ENCODE peak calls at places on chromosome 12, in eight cellular contexts. L, E, R, K, G, M, O and P are unnamed samples.
A peak's percentile ranks its signal among the peaks of the same experiment; 100 is the strongest.

GRCh38 chr12:69580074-69580473 is 5.2 kb upstream of the CCT2 start:
- DNase-seq in E (no peak), M (no peak), L (no peak), R (no peak), O (no peak), K (no peak), G (no peak), P (no peak)

GRCh38 chr12:108647199-108647935 is 13.7 kb upstream of the SELPLG start:
- DNase-seq in K (no peak), M (no peak), G (no peak), L (no peak), R (no peak), E (no peak), O (no peak), P (no peak)

GRCh38 chr12:43812926-43813325 is 6.8 kb upstream of the TWF1 start:
- DNase-seq in L (no peak), G (peak; percentile 80), O (no peak), M (no peak), R (no peak), E (no peak), K (no peak), P (no peak)

GRCh38 chr12:28218875-28219274 is 28.6 kb downstream of the CCDC91 start:
- DNase-seq in M (no peak), O (no peak), K (no peak), R (no peak), E (no peak), G (no peak), L (no peak), P (no peak)

GRCh38 chr12:2544213-2544612 is 250.6 kb upstream of the FKBP4 start:
- DNase-seq in G (no peak), E (no peak), M (no peak), R (peak; percentile 6), K (no peak), O (no peak), L (no peak), P (no peak)

GRCh38 chr12:104669851-104670337 is 213.1 kb downstream of the CHST11 start:
- DNase-seq in E (peak; percentile 40), R (peak; percentile 78), L (peak; percentile 9), O (no peak), M (no peak), G (no peak), K (peak; percentile 73), P (peak; percentile 43)

GRCh38 chr12:12985817-12986408 is 14.2 kb downstream of the HEBP1 start:
- DNase-seq in E (no peak), G (no peak), R (no peak), O (peak; percentile 30), K (no peak), L (no peak), M (no peak), P (no peak)

GRCh38 chr12:47835017-47835830 is 15.5 kb upstream of the HDAC7 start:
- DNase-seq in R (no peak), E (no peak), M (no peak), L (no peak), O (no peak), G (no peak), K (no peak), P (peak; percentile 33)

GRCh38 chr12:67052981-67053380 is 216.2 kb upstream of the CAND1 start:
- DNase-seq in E (no peak), R (no peak), M (no peak), G (no peak), O (no peak), L (no peak), K (no peak), P (no peak)

GRCh38 chr12:58030566-58031279 is 89.4 kb downstream of the ATP23 start:
- DNase-seq in K (no peak), M (no peak), G (peak; percentile 97), O (no peak), E (no peak), R (no peak), L (no peak), P (no peak)

GRCh38 chr12:54560374-54560858 is 11.0 kb downstream of the PDE1B start:
- DNase-seq in E (peak; percentile 97), G (peak; percentile 9), R (peak; percentile 95), O (peak; percentile 91), M (peak; percentile 98), K (peak; percentile 97), L (peak; percentile 77), P (peak; percentile 95)

GRCh38 chr12:26198742-26199141 is 3.4 kb downstream of the SSPN start:
- DNase-seq in M (peak; percentile 81), G (peak; percentile 51), E (peak; percentile 42), L (no peak), R (no peak), O (peak; percentile 29), K (no peak), P (peak; percentile 58)

GRCh38 chr12:77032406-77032805 is 33.0 kb downstream of the E2F7 start:
- DNase-seq in O (no peak), E (no peak), M (no peak), L (no peak), K (no peak), R (no peak), G (peak; percentile 90), P (no peak)

GRCh38 chr12:131077931-131078391 is 124.3 kb downstream of the ADGRD1 start:
- DNase-seq in M (peak; percentile 52), G (no peak), E (peak; percentile 17), O (no peak), K (no peak), R (no peak), L (no peak), P (no peak)

GRCh38 chr12:47265391-47265790 is 185.6 kb upstream of the AMIGO2 start:
- DNase-seq in K (no peak), G (no peak), E (no peak), L (no peak), O (no peak), M (no peak), R (no peak), P (no peak)

GRCh38 chr12:31491819-31492598 is 98.9 kb downstream of the DENND5B start:
- DNase-seq in O (no peak), K (no peak), R (no peak), M (no peak), E (no peak), G (peak; percentile 84), L (no peak), P (no peak)

GRCh38 chr12:75438052-75438754 is 42.4 kb upstream of the GLIPR1 start:
- DNase-seq in L (no peak), R (no peak), G (peak; percentile 32), M (no peak), E (peak; percentile 22), K (no peak), O (no peak), P (no peak)

GRCh38 chr12:30447061-30447750 is 248.5 kb downstream of the IPO8 start:
- DNase-seq in E (no peak), R (no peak), M (no peak), O (no peak), K (no peak), L (no peak), G (no peak), P (no peak)

GRCh38 chr12:92404259-92404894 is 258.7 kb upstream of the BTG1 start:
- DNase-seq in E (no peak), M (no peak), K (no peak), R (no peak), G (no peak), L (no peak), O (no peak), P (no peak)

GRCh38 chr12:92403210-92404175 is 257.8 kb upstream of the BTG1 start:
- DNase-seq in G (no peak), L (peak; percentile 27), R (no peak), O (no peak), E (no peak), K (no peak), M (no peak), P (no peak)

GRCh38 chr12:92408072-92408900 is 262.6 kb upstream of the BTG1 start:
- DNase-seq in L (no peak), R (no peak), M (no peak), E (no peak), K (no peak), G (peak; percentile 55), O (peak; percentile 70), P (no peak)

GRCh38 chr12:92402415-92402814 is 256.8 kb upstream of the BTG1 start:
- DNase-seq in E (no peak), L (no peak), K (no peak), O (no peak), M (no peak), R (no peak), G (no peak), P (no peak)

GRCh38 chr12:92404921-92405320 is 259.3 kb upstream of the BTG1 start:
- DNase-seq in R (no peak), O (no peak), L (no peak), G (no peak), E (no peak), M (no peak), K (no peak), P (no peak)
- H3K4me1 ChIP-seq in R (peaks cover 4% of the 10 kb centered on the region), O (no peaks in the 10 kb centered on the region), L (peaks cover 46% of the 10 kb centered on the region), G (no peaks in the 10 kb centered on the region), E (no peaks in the 10 kb centered on the region), M (no peaks in the 10 kb centered on the region), K (no peaks in the 10 kb centered on the region), P (no peaks in the 10 kb centered on the region)

DNA sequence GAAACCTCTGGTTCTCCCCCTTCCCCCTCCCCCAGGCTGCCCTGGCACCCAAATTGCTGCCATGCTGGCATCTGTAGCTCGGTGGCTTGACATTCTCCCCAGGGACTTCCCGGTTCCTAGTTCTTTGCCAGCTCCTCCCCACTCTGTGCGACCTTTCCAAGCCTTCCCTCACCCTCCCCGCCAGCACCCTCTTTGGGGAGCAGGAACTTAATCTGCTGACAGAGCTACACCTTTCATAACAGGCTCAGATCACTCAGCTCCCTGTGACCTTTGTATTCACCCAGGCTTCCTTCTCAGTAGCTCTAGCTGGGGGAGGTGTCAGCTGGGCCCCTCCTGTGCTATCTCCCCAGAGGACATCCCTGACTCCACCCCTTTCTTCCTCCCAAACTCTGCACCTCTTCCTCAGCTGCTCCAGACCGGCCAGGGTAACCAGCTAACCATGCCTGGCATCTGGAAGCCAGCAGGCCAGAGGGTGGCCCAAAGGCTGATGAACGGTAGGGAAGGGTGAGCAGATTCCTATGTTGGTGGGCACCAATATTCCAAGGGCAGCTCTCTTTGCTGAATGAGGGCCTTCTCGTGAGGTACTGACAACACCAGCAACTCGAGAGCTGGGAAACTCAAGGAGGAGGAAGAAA is 1.8 kb upstream of the COX14 start:
- DNase-seq in G (no peak), L (no peak), R (peak; percentile 83), O (no peak), M (peak; percentile 83), K (no peak), E (peak; percentile 49), P (peak; percentile 72)
- H3K4me1 ChIP-seq in G (peaks cover 15% of the 10 kb centered on the region), L (peaks cover 10% of the 10 kb centered on the region), R (peaks cover 38% of the 10 kb centered on the region), O (peaks cover 11% of the 10 kb centered on the region), M (peaks cover 2% of the 10 kb centered on the region), K (no peaks in the 10 kb centered on the region), E (peaks cover 42% of the 10 kb centered on the region), P (peaks cover 3% of the 10 kb centered on the region)

GRCh38 chr12:96387981-96388380 is 12.3 kb downstream of the CDK17 start:
- DNase-seq in K (no peak), O (no peak), L (no peak), E (no peak), R (no peak), M (no peak), G (no peak), P (no peak)
- H3K4me1 ChIP-seq in K (peaks cover 5% of the 10 kb centered on the region), O (peaks cover 3% of the 10 kb centered on the region), L (peaks cover 24% of the 10 kb centered on the region), E (no peaks in the 10 kb centered on the region), R (peaks cover 12% of the 10 kb centered on the region), M (peaks cover 4% of the 10 kb centered on the region), G (peaks cover 4% of the 10 kb centered on the region), P (peaks cover 7% of the 10 kb centered on the region)

DNA sequence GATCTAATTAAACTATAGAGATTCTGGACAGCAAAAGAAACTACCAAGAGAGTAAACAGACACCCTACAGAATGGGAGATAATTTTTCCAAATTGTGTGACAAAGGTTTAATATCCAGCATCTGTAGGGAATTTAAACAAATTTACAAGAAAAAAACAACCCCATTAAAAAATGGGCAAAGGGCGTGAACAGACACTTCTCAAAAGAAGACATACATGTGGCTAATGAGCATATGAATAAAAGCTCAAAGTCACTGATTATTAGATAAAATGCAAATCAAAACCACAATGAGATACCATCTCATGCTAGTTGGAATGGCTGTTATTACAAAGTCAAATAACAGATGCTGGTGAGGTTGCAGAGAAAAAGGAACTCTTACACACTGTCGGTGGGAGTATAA is 293.9 kb downstream of the FBXL14 start:
- DNase-seq in O (no peak), M (no peak), G (no peak), E (no peak), K (no peak), R (no peak), L (no peak), P (no peak)
- H3K4me1 ChIP-seq in O (peaks cover 5% of the 10 kb centered on the region), M (no peaks in the 10 kb centered on the region), G (no peaks in the 10 kb centered on the region), E (no peaks in the 10 kb centered on the region), K (no peaks in the 10 kb centered on the region), R (no peaks in the 10 kb centered on the region), L (no peaks in the 10 kb centered on the region), P (peaks cover 2% of the 10 kb centered on the region)